ENCODE peak calls at places on chromosomes 4 and X, in five cellular contexts. H is CD4-positive, alpha-beta T cell; Z is CD8-positive, alpha-beta memory T cell; D is AG20443; Y is stimulated activated CD4-positive, alpha-beta T cell treated with anti-CD3 and anti-CD28 coated beads, TNF-alpha, amount 100 ng/mL, for 1 hour. G is an unnamed sample.

GRCh38 chr4:139229534-139230039 is 50.4 kb downstream of the MGARP start:
- DNase-seq in H (no peak), Z (no peak), D (peak; percentile 54), Y (no peak), G (no peak)

GRCh38 chr4:14446904-14447303 is 555.4 kb upstream of the CPEB2 start:
- DNase-seq in H (no peak), Z (no peak), D (no peak), Y (no peak), G (no peak)

GRCh38 chr4:183659919-183660318 is 826 bp downstream of the TRAPPC11 start:
- DNase-seq in H (no peak), Z (no peak), D (peak; percentile 12), Y (no peak), G (no peak)

GRCh38 chr4:2954358-2955185 is 8.6 kb downstream of the NOP14 start:
- DNase-seq in H (peak; percentile 29), Z (peak; percentile 52), D (no peak), Y (peak; percentile 58), G (no peak)

GRCh38 chr4:166143227-166143626 is 270.2 kb downstream of the TLL1 start:
- DNase-seq in H (no peak), Z (no peak), D (no peak), Y (no peak), G (no peak)

GRCh38 chr4:60020389-60020788 is 1179.7 kb upstream of the ADGRL3 start:
- DNase-seq in H (no peak), Z (no peak), D (no peak), Y (no peak), G (no peak)

GRCh38 chrX:68847172-68847571 is 18.4 kb downstream of the EFNB1 start:
- DNase-seq in H (no peak), Z (no peak), D (no peak), Y (no peak), G (no peak)

GRCh38 chr4:138290803-138291202 is 48.7 kb upstream of the SLC7A11 start:
- DNase-seq in H (no peak), Z (no peak), D (no peak), Y (no peak), G (no peak)

GRCh38 chrX:122835886-122836285 is 348.2 kb upstream of the GRIA3 start:
- DNase-seq in H (no peak), Z (no peak), D (no peak), Y (no peak), G (no peak)

GRCh38 chr4:153438916-153439756 is 27.0 kb upstream of the TMEM131L start:
- DNase-seq in H (no peak), Z (peak; percentile 19), D (no peak), Y (no peak), G (no peak)

GRCh38 chr4:60155088-60155487 is 1045.0 kb upstream of the ADGRL3 start:
- DNase-seq in H (no peak), Z (no peak), D (no peak), Y (no peak), G (no peak)

GRCh38 chr4:38641796-38642195 is 22.2 kb upstream of the KLF3 start:
- DNase-seq in H (no peak), Z (no peak), D (no peak), Y (no peak), G (no peak)

GRCh38 chr4:48841045-48841827 is 10.3 kb downstream of the OCIAD1 start:
- DNase-seq in H (no peak), Z (no peak), D (no peak), Y (no peak), G (no peak)

G was measured in NCI-H2107.